ENCODE peak calls at places on chromosomes 13 and 19, in seven cellular contexts. One of them, this sample, is unnamed.

GRCh38 chr13:48853381-48854102 is 122.2 kb upstream of the FNDC3A start:
- DNase-seq in GM06990: no peak
- DNase-seq in tibial nerve: no peak
- DNase-seq in Calu3: no peak
- DNase-seq in psoas muscle: no peak
- DNase-seq in GM23338: no peak
- DNase-seq in AG09319: no peak
- DNase-seq in this sample: no peak

GRCh38 chr13:87878706-87879105 is 207.5 kb downstream of the SLITRK5 start:
- DNase-seq in GM06990: no peak
- DNase-seq in tibial nerve: no peak
- DNase-seq in Calu3: no peak
- DNase-seq in psoas muscle: no peak
- DNase-seq in GM23338: no peak
- DNase-seq in AG09319: no peak
- DNase-seq in this sample: no peak

GRCh38 chr13:98997738-98998641 is 20.1 kb upstream of the DOCK9 start:
- DNase-seq in GM06990: peak; percentile 37
- DNase-seq in tibial nerve: no peak
- DNase-seq in Calu3: no peak
- DNase-seq in psoas muscle: peak; percentile 18
- DNase-seq in GM23338: no peak
- DNase-seq in AG09319: no peak
- DNase-seq in this sample: no peak

GRCh38 chr13:39461685-39462266 is 141.2 kb downstream of the LHFPL6 start:
- DNase-seq in GM06990: no peak
- DNase-seq in tibial nerve: no peak
- DNase-seq in Calu3: no peak
- DNase-seq in psoas muscle: no peak
- DNase-seq in GM23338: no peak
- DNase-seq in AG09319: no peak
- DNase-seq in this sample: no peak

GRCh38 chr19:18774782-18775444 is 16.2 kb downstream of the COMP start:
- DNase-seq in GM06990: no peak
- DNase-seq in tibial nerve: no peak
- DNase-seq in Calu3: no peak
- DNase-seq in psoas muscle: no peak
- DNase-seq in GM23338: no peak
- DNase-seq in AG09319: no peak
- DNase-seq in this sample: no peak

GRCh38 chr13:29435125-29435911 is 160.2 kb downstream of the SLC7A1 start:
- DNase-seq in GM06990: no peak
- DNase-seq in tibial nerve: peak; percentile 8
- DNase-seq in Calu3: no peak
- DNase-seq in psoas muscle: no peak
- DNase-seq in GM23338: no peak
- DNase-seq in AG09319: peak; percentile 34
- DNase-seq in this sample: no peak

GRCh38 chr13:62524498-62524897 is 1108.8 kb upstream of the PCDH20 start:
- DNase-seq in GM06990: peak; percentile 24
- DNase-seq in tibial nerve: no peak
- DNase-seq in Calu3: no peak
- DNase-seq in psoas muscle: no peak
- DNase-seq in GM23338: peak; percentile 5
- DNase-seq in AG09319: no peak
- DNase-seq in this sample: no peak

GRCh38 chr13:101785858-101786257 is 333.4 kb downstream of the ITGBL1 start:
- DNase-seq in GM06990: no peak
- DNase-seq in tibial nerve: no peak
- DNase-seq in Calu3: peak; percentile 20
- DNase-seq in psoas muscle: no peak
- DNase-seq in GM23338: peak; percentile 77
- DNase-seq in AG09319: peak; percentile 4
- DNase-seq in this sample: peak; percentile 2

GRCh38 chr13:110301606-110302131 is 5.3 kb downstream of the COL4A1 start:
- DNase-seq in GM06990: no peak
- DNase-seq in tibial nerve: no peak
- DNase-seq in Calu3: no peak
- DNase-seq in psoas muscle: no peak
- DNase-seq in GM23338: peak; percentile 24
- DNase-seq in AG09319: no peak
- DNase-seq in this sample: no peak

GRCh38 chr19:13215572-13216380 is 65.6 kb downstream of the IER2 start:
- DNase-seq in GM06990: peak; percentile 49
- DNase-seq in tibial nerve: no peak
- DNase-seq in Calu3: peak; percentile 47
- DNase-seq in psoas muscle: no peak
- DNase-seq in GM23338: no peak
- DNase-seq in AG09319: no peak
- DNase-seq in this sample: no peak

GRCh38 chr13:33292712-33293111 is 7.2 kb upstream of the STARD13 start:
- DNase-seq in GM06990: no peak
- DNase-seq in tibial nerve: no peak
- DNase-seq in Calu3: no peak
- DNase-seq in psoas muscle: no peak
- DNase-seq in GM23338: no peak
- DNase-seq in AG09319: no peak
- DNase-seq in this sample: no peak

GRCh38 chr13:99875391-99875790 is 96.2 kb downstream of the ZIC5 start:
- DNase-seq in GM06990: no peak
- DNase-seq in tibial nerve: no peak
- DNase-seq in Calu3: no peak
- DNase-seq in psoas muscle: no peak
- DNase-seq in GM23338: no peak
- DNase-seq in AG09319: no peak
- DNase-seq in this sample: no peak

GRCh38 chr13:50255639-50256038 is 240.4 kb downstream of the KCNRG start:
- DNase-seq in GM06990: no peak
- DNase-seq in tibial nerve: no peak
- DNase-seq in Calu3: no peak
- DNase-seq in psoas muscle: no peak
- DNase-seq in GM23338: no peak
- DNase-seq in AG09319: no peak
- DNase-seq in this sample: no peak

GRCh38 chr13:32426191-32426980 is 1.5 kb downstream of the N4BP2L1 start:
- DNase-seq in GM06990: peak; percentile 65
- DNase-seq in tibial nerve: peak; percentile 17
- DNase-seq in Calu3: no peak
- DNase-seq in psoas muscle: no peak
- DNase-seq in GM23338: no peak
- DNase-seq in AG09319: no peak
- DNase-seq in this sample: peak; percentile 78

GRCh38 chr19:36805364-36805763 is 32.8 kb upstream of the ZNF850 start:
- DNase-seq in GM06990: no peak
- DNase-seq in tibial nerve: no peak
- DNase-seq in Calu3: no peak
- DNase-seq in psoas muscle: no peak
- DNase-seq in GM23338: no peak
- DNase-seq in AG09319: no peak
- DNase-seq in this sample: no peak

GRCh38 chr13:45101327-45102018 is 18.8 kb upstream of the GTF2F2 start:
- DNase-seq in GM06990: no peak
- DNase-seq in tibial nerve: no peak
- DNase-seq in Calu3: no peak
- DNase-seq in psoas muscle: no peak
- DNase-seq in GM23338: no peak
- DNase-seq in AG09319: no peak
- DNase-seq in this sample: no peak

GRCh38 chr13:37598572-37598971 is at the start of gene POSTN:
- DNase-seq in GM06990: no peak
- DNase-seq in tibial nerve: no peak
- DNase-seq in Calu3: no peak
- DNase-seq in psoas muscle: no peak
- DNase-seq in GM23338: no peak
- DNase-seq in AG09319: no peak
- DNase-seq in this sample: no peak

GRCh38 chr13:109745702-109746101 is 40.7 kb downstream of the IRS2 start:
- DNase-seq in GM06990: no peak
- DNase-seq in tibial nerve: no peak
- DNase-seq in Calu3: no peak
- DNase-seq in psoas muscle: no peak
- DNase-seq in GM23338: no peak
- DNase-seq in AG09319: no peak
- DNase-seq in this sample: no peak

GRCh38 chr13:100209857-100210580 is 121.1 kb downstream of the PCCA start:
- DNase-seq in GM06990: no peak
- DNase-seq in tibial nerve: no peak
- DNase-seq in Calu3: no peak
- DNase-seq in psoas muscle: no peak
- DNase-seq in GM23338: no peak
- DNase-seq in AG09319: peak; percentile 24
- DNase-seq in this sample: no peak

GRCh38 chr13:76225815-76226489 is 589.8 kb downstream of the LMO7 start:
- DNase-seq in GM06990: no peak
- DNase-seq in tibial nerve: no peak
- DNase-seq in Calu3: no peak
- DNase-seq in psoas muscle: peak; percentile 35
- DNase-seq in GM23338: peak; percentile 24
- DNase-seq in AG09319: no peak
- DNase-seq in this sample: no peak

GRCh38 chr19:55353803-55354697 is 469 bp downstream of the COX6B2 start:
- DNase-seq in GM06990: peak; percentile 68
- DNase-seq in tibial nerve: no peak
- DNase-seq in Calu3: peak; percentile 84
- DNase-seq in psoas muscle: peak; percentile 60
- DNase-seq in GM23338: peak; percentile 89
- DNase-seq in AG09319: no peak
- DNase-seq in this sample: peak; percentile 87

GRCh38 chr13:91767681-91768080 is 369.3 kb downstream of the GPC5 start:
- DNase-seq in GM06990: no peak
- DNase-seq in tibial nerve: no peak
- DNase-seq in Calu3: no peak
- DNase-seq in psoas muscle: no peak
- DNase-seq in GM23338: no peak
- DNase-seq in AG09319: no peak
- DNase-seq in this sample: no peak

GRCh38 chr19:35184267-35184666 is 29.7 kb downstream of the FXYD5 start:
- DNase-seq in GM06990: no peak
- DNase-seq in tibial nerve: no peak
- DNase-seq in Calu3: no peak
- DNase-seq in psoas muscle: no peak
- DNase-seq in GM23338: no peak
- DNase-seq in AG09319: no peak
- DNase-seq in this sample: no peak

GRCh38 chr19:11821474-11821873 is 7.4 kb downstream of the ZNF440 start:
- DNase-seq in GM06990: no peak
- DNase-seq in tibial nerve: no peak
- DNase-seq in Calu3: no peak
- DNase-seq in psoas muscle: no peak
- DNase-seq in GM23338: no peak
- DNase-seq in AG09319: no peak
- DNase-seq in this sample: no peak
- TF ChIP-seq CTCF in GM06990: no peak
- TF ChIP-seq CTCF in tibial nerve: no peak
- TF ChIP-seq CTCF in Calu3: no peak
- TF ChIP-seq CTCF in psoas muscle: no peak
- TF ChIP-seq CTCF in GM23338: no peak
- TF ChIP-seq CTCF in AG09319: no peak
- TF ChIP-seq CTCF in this sample: no peak

GRCh38 chr19:10473192-10473591 is 30.0 kb downstream of the KEAP1 start:
- DNase-seq in GM06990: no peak
- DNase-seq in tibial nerve: no peak
- DNase-seq in Calu3: no peak
- DNase-seq in psoas muscle: no peak
- DNase-seq in GM23338: no peak
- DNase-seq in AG09319: no peak
- DNase-seq in this sample: no peak

GRCh38 chr19:10474962-10475451 is 28.1 kb downstream of the KEAP1 start:
- DNase-seq in GM06990: no peak
- DNase-seq in tibial nerve: no peak
- DNase-seq in Calu3: no peak
- DNase-seq in psoas muscle: no peak
- DNase-seq in GM23338: no peak
- DNase-seq in AG09319: no peak
- DNase-seq in this sample: no peak

GRCh38 chr19:10467104-10467706 is 36.0 kb downstream of the KEAP1 start:
- DNase-seq in GM06990: no peak
- DNase-seq in tibial nerve: no peak
- DNase-seq in Calu3: no peak
- DNase-seq in psoas muscle: no peak
- DNase-seq in GM23338: no peak
- DNase-seq in AG09319: no peak
- DNase-seq in this sample: no peak

GRCh38 chr19:10468133-10468532 is 35.0 kb downstream of the KEAP1 start:
- DNase-seq in GM06990: no peak
- DNase-seq in tibial nerve: no peak
- DNase-seq in Calu3: no peak
- DNase-seq in psoas muscle: no peak
- DNase-seq in GM23338: peak; percentile 67
- DNase-seq in AG09319: no peak
- DNase-seq in this sample: no peak

DNA sequence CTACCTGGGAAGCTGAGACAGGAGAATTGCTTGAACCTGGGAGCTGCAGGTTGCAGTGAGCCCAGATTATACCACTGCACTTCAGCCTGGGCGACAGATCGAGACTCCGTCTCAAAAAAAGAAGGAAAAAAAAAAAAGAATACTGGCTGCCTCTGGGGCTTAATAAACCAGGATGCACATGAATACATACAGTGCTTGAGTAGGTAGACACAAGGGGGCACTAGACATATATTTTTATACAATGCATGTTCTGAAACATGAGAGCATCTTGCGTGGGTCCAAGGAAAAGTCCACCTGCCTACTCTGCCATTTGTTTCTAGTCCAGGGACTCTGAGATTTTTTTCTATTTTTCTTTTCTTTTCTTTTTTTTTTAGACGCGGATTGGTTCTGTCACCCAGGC is 31.2 kb downstream of the KEAP1 start:
- DNase-seq in GM06990: no peak
- DNase-seq in tibial nerve: no peak
- DNase-seq in Calu3: no peak
- DNase-seq in psoas muscle: no peak
- DNase-seq in GM23338: peak; percentile 43
- DNase-seq in AG09319: no peak
- DNase-seq in this sample: no peak
- TF ChIP-seq CTCF in GM06990: peak; percentile 49
- TF ChIP-seq CTCF in tibial nerve: no peak
- TF ChIP-seq CTCF in Calu3: peak; percentile 28
- TF ChIP-seq CTCF in psoas muscle: peak; percentile 23
- TF ChIP-seq CTCF in GM23338: peak; percentile 34
- TF ChIP-seq CTCF in AG09319: peak; percentile 28
- TF ChIP-seq CTCF in this sample: peak; percentile 36

GRCh38 chr19:37987356-37988332 is 80.6 kb downstream of the SIPA1L3 start:
- DNase-seq in GM06990: no peak
- DNase-seq in tibial nerve: no peak
- DNase-seq in Calu3: no peak
- DNase-seq in psoas muscle: no peak
- DNase-seq in GM23338: peak; percentile 77
- DNase-seq in AG09319: no peak
- DNase-seq in this sample: no peak
- TF ChIP-seq CTCF in GM06990: peak; percentile 56
- TF ChIP-seq CTCF in tibial nerve: no peak
- TF ChIP-seq CTCF in Calu3: peak; percentile 9
- TF ChIP-seq CTCF in psoas muscle: no peak
- TF ChIP-seq CTCF in GM23338: peak; percentile 76
- TF ChIP-seq CTCF in AG09319: no peak
- TF ChIP-seq CTCF in this sample: peak; percentile 10

GRCh38 chr19:45863335-45863839 is 440 bp upstream of the SYMPK start:
- DNase-seq in GM06990: no peak
- DNase-seq in tibial nerve: no peak
- DNase-seq in Calu3: no peak
- DNase-seq in psoas muscle: no peak
- DNase-seq in GM23338: no peak
- DNase-seq in AG09319: no peak
- DNase-seq in this sample: no peak
- TF ChIP-seq CTCF in GM06990: no peak
- TF ChIP-seq CTCF in tibial nerve: no peak
- TF ChIP-seq CTCF in Calu3: no peak
- TF ChIP-seq CTCF in psoas muscle: no peak
- TF ChIP-seq CTCF in GM23338: no peak
- TF ChIP-seq CTCF in AG09319: no peak
- TF ChIP-seq CTCF in this sample: no peak